ENCODE peak calls at places on chromosomes 4 and X, in six cellular contexts. Z is HepG2, D is H1, X is GM12878, P is K562, V is GM12891. L is an unnamed sample.

GRCh38 chrX:9829308-9830267 is 43.4 kb downstream of the SHROOM2 start:
- DNase-seq in Z (no peak), D (no peak), X (peak), P (no peak), V (peak), L (peak)

GRCh38 chr4:169626328-169627282 is 6.2 kb downstream of the CLCN3 start:
- DNase-seq in Z (no peak), D (no peak), X (no peak), P (peak), V (no peak), L (no peak)

GRCh38 chrX:17809984-17810383 is 51.1 kb downstream of the RAI2 start:
- DNase-seq in Z (no peak), D (no peak), X (no peak), P (no peak), V (no peak), L (no peak)

GRCh38 chr4:150436598-150437370 is 145.2 kb upstream of the MAB21L2 start:
- DNase-seq in Z (no peak), D (no peak), X (no peak), P (no peak), V (no peak), L (no peak)

GRCh38 chr4:168925789-168926490 is 84.1 kb downstream of the CBR4 start:
- DNase-seq in Z (no peak), D (no peak), X (no peak), P (no peak), V (no peak), L (no peak)

GRCh38 chr4:5204781-5205180 is 153.5 kb downstream of the STK32B start:
- DNase-seq in Z (no peak), D (no peak), X (no peak), P (no peak), V (no peak), L (no peak)

GRCh38 chr4:96354036-96354712 is 514.3 kb downstream of the PDHA2 start:
- DNase-seq in Z (no peak), D (no peak), X (no peak), P (no peak), V (no peak), L (no peak)

GRCh38 chr4:123106741-123107140 is 184.3 kb upstream of the NUDT6 start:
- DNase-seq in Z (no peak), D (no peak), X (no peak), P (no peak), V (no peak), L (no peak)

GRCh38 chr4:31086771-31087330 is 366.7 kb downstream of the PCDH7 start:
- DNase-seq in Z (no peak), D (no peak), X (no peak), P (no peak), V (no peak), L (no peak)

GRCh38 chr4:1192493-1193205 is 20.3 kb upstream of the SPON2 start:
- DNase-seq in Z (no peak), D (no peak), X (no peak), P (no peak), V (peak), L (peak)

GRCh38 chrX:145631461-145631951 is 186.1 kb upstream of the SLITRK2 start:
- DNase-seq in Z (no peak), D (no peak), X (no peak), P (no peak), V (no peak), L (no peak)

GRCh38 chrX:71326394-71326793 is 24.8 kb downstream of the ITGB1BP2 start:
- DNase-seq in Z (no peak), D (no peak), X (no peak), P (no peak), V (no peak), L (no peak)

GRCh38 chrX:109847257-109848187 is 114.5 kb upstream of the ACSL4 start:
- DNase-seq in Z (peak), D (no peak), X (no peak), P (no peak), V (no peak), L (no peak)

GRCh38 chr4:61041527-61041926 is 158.6 kb upstream of the ADGRL3 start:
- DNase-seq in Z (no peak), D (no peak), X (no peak), P (no peak), V (no peak), L (no peak)

GRCh38 chr4:18684932-18685331 is 663.4 kb upstream of the LCORL start:
- DNase-seq in Z (no peak), D (no peak), X (no peak), P (no peak), V (no peak), L (no peak)

GRCh38 chr4:155001229-155001628 is 207.2 kb upstream of the NPY2R start:
- DNase-seq in Z (peak), D (no peak), X (no peak), P (no peak), V (no peak), L (no peak)

GRCh38 chr4:1042352-1043025 is 31.1 kb downstream of the FGFRL1 start:
- DNase-seq in Z (no peak), D (no peak), X (no peak), P (no peak), V (no peak), L (peak)

GRCh38 chr4:123564758-123565346 is 168.3 kb downstream of the SPRY1 start:
- DNase-seq in Z (peak), D (peak), X (peak), P (peak), V (peak), L (peak)

GRCh38 chr4:123891901-123892300 is 495.3 kb downstream of the SPRY1 start:
- DNase-seq in Z (no peak), D (no peak), X (no peak), P (no peak), V (no peak), L (no peak)

GRCh38 chr4:38583102-38583501 is 80.9 kb upstream of the KLF3 start:
- DNase-seq in Z (no peak), D (no peak), X (no peak), P (no peak), V (no peak), L (no peak)

GRCh38 chr4:14607578-14607977 is 394.7 kb upstream of the CPEB2 start:
- DNase-seq in Z (no peak), D (no peak), X (no peak), P (no peak), V (no peak), L (no peak)

DNA sequence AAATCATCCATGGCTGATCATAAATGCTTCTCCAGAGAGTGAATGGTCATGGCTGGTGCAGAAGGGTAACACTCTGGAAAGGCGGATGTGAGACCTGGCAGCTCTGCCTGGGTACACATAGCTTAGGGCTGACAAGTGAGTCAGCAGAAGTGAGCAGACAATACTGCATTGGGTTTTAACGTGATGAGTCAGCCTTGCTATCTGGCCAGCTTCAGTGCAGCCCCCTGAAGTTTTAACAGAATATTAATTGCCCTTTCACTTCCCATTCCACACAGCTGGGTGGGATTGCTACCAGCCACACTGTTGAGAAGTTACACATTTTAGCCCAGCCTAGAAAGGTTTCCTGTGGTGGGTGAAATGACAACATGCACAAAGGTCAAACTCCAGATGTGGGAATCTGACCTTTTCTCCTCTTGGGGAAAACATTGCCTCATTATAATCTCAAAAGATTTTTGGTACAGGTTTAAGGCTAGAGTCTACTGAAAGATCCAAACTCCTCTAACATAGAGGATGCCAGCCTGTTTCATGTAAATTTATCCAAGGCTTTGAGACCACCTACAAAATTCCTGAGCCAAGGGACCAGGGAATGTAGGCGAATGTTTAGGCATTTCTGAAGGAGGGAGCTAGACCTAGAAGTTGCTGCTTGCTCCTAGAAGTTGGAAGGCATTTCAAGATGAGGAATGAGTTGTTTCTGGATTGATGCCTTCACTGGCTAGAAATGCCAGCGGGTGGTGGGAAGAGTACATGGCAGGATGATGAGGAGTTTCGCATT is 230.3 kb upstream of the PGRMC2 start:
- DNase-seq in Z (peak), D (no peak), X (peak), P (peak), V (peak), L (peak)
- TF ChIP-seq TAF1 in Z (no peak), D (no peak), X (no peak), P (peak), V (no peak), L (no peak)

DNA sequence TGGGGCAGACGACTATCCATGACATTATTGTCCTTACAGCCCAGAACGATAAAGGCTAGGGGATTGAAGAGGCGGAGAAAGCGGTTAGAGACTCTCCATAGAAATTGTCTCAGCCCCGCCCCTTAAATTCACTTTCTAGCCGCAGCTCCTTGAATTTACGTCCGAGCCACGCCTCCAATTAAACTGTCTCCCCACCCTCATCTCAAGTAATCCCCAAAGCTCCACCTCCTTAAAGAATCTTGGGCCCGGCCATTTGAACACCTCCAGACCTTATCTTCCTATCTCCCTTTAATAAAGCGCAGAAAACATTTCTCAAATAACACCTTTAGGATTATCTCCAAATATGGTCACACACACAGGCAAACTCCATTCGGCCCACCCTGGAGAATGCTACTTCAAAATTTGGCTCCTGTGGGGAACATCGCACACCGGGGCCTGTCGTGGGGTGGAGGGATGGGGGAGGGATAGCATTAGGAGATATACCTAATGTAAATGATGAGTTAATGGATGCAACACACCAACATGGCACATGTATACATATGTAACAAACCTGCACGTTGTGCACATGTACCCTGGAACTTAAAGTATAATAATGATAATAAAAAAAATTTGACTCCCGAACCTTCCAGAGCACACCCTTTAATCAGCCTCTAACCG is 7.2 kb upstream of the MAGIX start:
- DNase-seq in Z (no peak), D (no peak), X (no peak), P (peak), V (no peak), L (no peak)
- TF ChIP-seq POLR2A in Z (no peak), D (no peak), X (no peak), P (peak), V (no peak), L (no peak)

DNA sequence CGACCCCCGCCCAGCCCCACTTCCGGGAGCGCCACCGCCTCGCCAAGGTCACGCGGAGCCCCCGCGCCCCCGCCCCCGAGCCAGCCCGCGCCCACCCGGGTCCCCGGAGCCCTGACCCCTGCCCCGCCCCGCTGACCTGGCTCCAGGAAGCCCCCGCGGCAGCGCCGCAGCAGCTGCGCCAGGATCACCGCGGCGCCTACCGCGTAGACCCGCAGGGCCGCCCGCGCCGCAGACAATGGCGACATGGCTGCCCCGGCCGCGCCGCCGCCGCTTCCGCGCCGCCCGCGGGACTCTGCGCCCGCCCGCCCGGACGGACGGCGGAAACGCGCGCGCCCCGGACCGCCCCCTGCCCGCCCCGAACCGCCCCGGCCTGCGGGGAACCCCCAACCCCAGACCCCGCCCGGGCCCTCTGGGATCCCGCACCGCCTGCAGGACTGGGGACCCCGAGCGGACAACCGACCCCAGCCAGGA is at the start of the genes DHRSX and ZBED1:
- DNase-seq in Z (no peak), D (no peak), X (no peak), P (peak), V (peak), L (peak)
- TF ChIP-seq POLR2AphosphoS5 in Z (no peak), D (peak), X (no peak), P (no peak), V (peak), L (peak)

GRCh38 chr4:22906046-22906445 is 213.3 kb downstream of the GBA3 start:
- DNase-seq in Z (no peak), D (no peak), X (no peak), P (no peak), V (no peak), L (no peak)
- TF ChIP-seq TAF1 in Z (no peak), D (no peak), X (no peak), P (no peak), V (no peak), L (no peak)

GRCh38 chr4:162209706-162210105 is 45.9 kb upstream of the FSTL5 start:
- DNase-seq in Z (no peak), D (no peak), X (no peak), P (no peak), V (no peak), L (no peak)
- TF ChIP-seq POLR2A in Z (no peak), D (no peak), X (no peak), P (no peak), V (no peak), L (no peak)

DNA sequence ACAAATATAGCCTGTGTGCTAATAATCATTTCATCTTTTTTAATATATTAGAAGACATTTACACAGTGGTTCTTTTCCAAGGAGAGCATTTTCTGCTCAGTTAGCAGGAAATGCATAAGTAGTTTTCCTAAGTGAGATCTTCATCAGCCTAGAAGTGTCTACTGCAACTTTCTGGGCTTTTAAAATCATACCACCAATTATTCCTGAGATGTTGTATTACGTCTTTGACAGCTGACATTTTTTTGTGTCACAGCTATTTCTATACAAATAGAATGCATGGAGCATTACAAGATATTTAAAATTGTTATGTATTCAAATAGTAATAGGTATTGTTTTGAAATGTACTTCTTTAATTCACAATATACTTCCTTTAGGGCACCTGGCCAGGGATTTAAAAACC is 158.0 kb downstream of the GRID2 start:
- DNase-seq in Z (no peak), D (no peak), X (no peak), P (no peak), V (no peak), L (no peak)
- TF ChIP-seq POLR2AphosphoS5 in Z (no peak), D (no peak), X (no peak), P (no peak), V (no peak), L (no peak)

GRCh38 chr4:24067367-24067766 is 177.5 kb upstream of the PPARGC1A start:
- DNase-seq in Z (no peak), D (no peak), X (no peak), P (no peak), V (no peak), L (no peak)

GRCh38 chr4:24070117-24070516 is 180.3 kb upstream of the PPARGC1A start:
- DNase-seq in Z (peak), D (no peak), X (no peak), P (no peak), V (no peak), L (no peak)

GRCh38 chr4:24071612-24072372 is 181.9 kb upstream of the PPARGC1A start:
- DNase-seq in Z (no peak), D (no peak), X (no peak), P (no peak), V (no peak), L (no peak)

GRCh38 chr4:24065974-24066373 is 176.1 kb upstream of the PPARGC1A start:
- DNase-seq in Z (no peak), D (no peak), X (no peak), P (no peak), V (no peak), L (no peak)

GRCh38 chr4:24067781-24068193 is 177.9 kb upstream of the PPARGC1A start:
- DNase-seq in Z (no peak), D (peak), X (no peak), P (no peak), V (no peak), L (no peak)
- TF ChIP-seq TAF1 in Z (no peak), D (no peak), X (no peak), P (no peak), V (no peak), L (no peak)

GRCh38 chrX:1389993-1390285 is 2.0 kb downstream of the SLC25A6 start:
- DNase-seq in Z (no peak), D (no peak), X (no peak), P (no peak), V (no peak), L (no peak)

GRCh38 chrX:1392376-1393130 is 640 bp upstream of the SLC25A6 start:
- DNase-seq in Z (no peak), D (no peak), X (no peak), P (peak), V (peak), L (peak)

GRCh38 chrX:1391370-1391706 is 575 bp downstream of the SLC25A6 start:
- DNase-seq in Z (peak), D (peak), X (peak), P (peak), V (peak), L (peak)

GRCh38 chrX:1390621-1391369 is 1.1 kb downstream of the SLC25A6 start:
- DNase-seq in Z (no peak), D (no peak), X (no peak), P (no peak), V (no peak), L (no peak)

DNA sequence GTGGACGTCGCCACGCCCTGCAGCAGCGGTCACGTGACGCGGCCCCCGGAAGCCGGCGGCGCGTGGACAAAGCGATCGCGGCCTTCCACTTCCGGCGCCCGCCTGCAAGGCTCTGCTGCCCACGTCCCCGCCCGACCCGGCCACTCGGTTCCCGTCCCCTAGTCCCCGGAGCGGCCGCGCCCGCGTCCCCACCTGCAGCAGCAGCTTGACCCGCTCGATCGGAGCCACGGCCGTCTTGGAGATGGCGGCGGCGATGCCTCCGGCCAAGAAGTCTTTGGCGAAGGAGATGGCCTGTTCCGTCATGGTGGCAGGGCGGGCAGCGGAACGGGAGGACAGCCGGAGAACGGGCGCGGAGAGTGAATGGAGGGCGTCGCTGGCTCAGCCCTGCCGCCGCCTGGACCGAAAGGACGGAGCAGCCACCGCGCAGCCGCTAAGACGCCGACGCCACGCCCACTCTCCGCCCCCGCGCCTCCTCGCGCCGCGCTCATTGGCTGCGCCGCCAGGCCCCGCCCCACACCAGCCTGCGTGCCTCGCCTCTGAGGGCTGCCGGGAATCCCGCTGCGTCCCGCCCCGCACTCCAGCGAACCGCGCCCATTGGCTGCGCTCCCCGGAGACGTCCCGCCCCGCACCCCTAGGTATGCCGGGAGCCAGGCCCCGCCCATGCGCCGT is at the start of gene SLC25A6:
- DNase-seq in Z (peak), D (peak), X (peak), P (peak), V (peak), L (peak)
- TF ChIP-seq POLR2A in Z (no peak), D (peak), X (peak), P (peak), V (peak), L (peak)

DNA sequence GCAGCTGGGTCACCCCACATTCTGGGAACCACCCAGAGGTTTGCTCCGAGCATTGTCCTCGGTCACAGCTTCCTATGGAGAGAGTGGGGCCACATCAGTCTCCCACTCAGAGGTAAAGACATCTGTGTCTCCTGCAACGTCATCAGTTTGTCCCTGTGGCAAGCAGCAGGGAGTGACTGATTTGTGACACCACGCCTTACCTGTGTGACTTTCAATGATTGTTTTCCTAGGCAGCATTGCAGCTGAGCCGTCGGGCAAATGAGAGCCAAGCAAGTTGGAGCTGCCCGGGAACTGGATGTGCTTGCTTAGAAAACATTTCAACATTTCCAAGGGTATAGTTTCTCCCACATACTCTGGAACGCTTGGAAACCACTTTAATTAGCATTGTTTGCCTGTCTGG is 29.7 kb upstream of the HELT start:
- DNase-seq in Z (no peak), D (no peak), X (no peak), P (no peak), V (no peak), L (no peak)
- TF ChIP-seq POLR2AphosphoS5 in Z (no peak), D (no peak), X (no peak), P (no peak), V (no peak), L (no peak)

L was measured in GM12892.